ENCODE peak calls at places on chromosomes 5 and 9, in nine cellular contexts. D is HT1080; L is A172; G is cardiac fibroblast; W is GM18507; B is effector memory CD8-positive, alpha-beta T cell; S is COR-L47; V is neural progenitor cell; T is stimulated activated CD8-positive, alpha-beta memory T cell treated with anti-CD3 and anti-CD28 coated beads, Interleukin-15, amount 100 ng/mL, for 1 hour. N is an unnamed sample.

GRCh38 chr5:63961598-63962161 is 565 bp downstream of the HTR1A start:
- DNase-seq in D (no peak), G (no peak), B (no peak), L (no peak), V (peak; percentile 75), W (no peak), S (no peak), T (no peak), N (no peak)

GRCh38 chr5:4868140-4868735 is 271.9 kb upstream of the ADAMTS16 start:
- DNase-seq in D (peak; percentile 41), T (no peak), V (peak; percentile 79), S (no peak), L (peak; percentile 65), W (peak; percentile 33), G (peak; percentile 40), B (no peak), N (no peak)

GRCh38 chr9:36074870-36075532 is 38.3 kb downstream of the RECK start:
- DNase-seq in B (no peak), W (no peak), D (peak; percentile 10), L (no peak), V (no peak), G (peak; percentile 82), T (no peak), S (peak; percentile 59), N (peak; percentile 83)

GRCh38 chr9:16950051-16950450 is 79.6 kb upstream of the BNC2 start:
- DNase-seq in G (no peak), B (no peak), V (no peak), L (no peak), S (no peak), W (no peak), T (no peak), D (no peak), N (no peak)

GRCh38 chr9:88997646-88998045 is 6.4 kb downstream of the S1PR3 start:
- DNase-seq in T (no peak), D (no peak), V (no peak), B (no peak), G (no peak), S (no peak), W (no peak), L (no peak), N (no peak)

GRCh38 chr5:124342027-124342471 is 404.4 kb downstream of the ZNF608 start:
- DNase-seq in T (no peak), S (no peak), W (no peak), V (no peak), G (peak; percentile 19), B (no peak), D (no peak), L (no peak), N (no peak)

GRCh38 chr9:89449261-89449671 is 48.6 kb downstream of the SEMA4D start:
- DNase-seq in D (no peak), G (no peak), B (no peak), V (no peak), W (no peak), S (no peak), L (no peak), T (no peak), N (no peak)

GRCh38 chr9:114674798-114675554 is 7.0 kb downstream of the TEX48 start:
- DNase-seq in W (no peak), B (no peak), V (no peak), S (no peak), D (no peak), L (no peak), T (no peak), G (no peak), N (no peak)

GRCh38 chr5:142547445-142548374 is 138.2 kb downstream of the FGF1 start:
- DNase-seq in G (no peak), L (no peak), B (no peak), S (no peak), V (no peak), W (no peak), T (no peak), D (no peak), N (no peak)

GRCh38 chr5:71960196-71960595 is 147.1 kb upstream of the MAP1B start:
- DNase-seq in L (no peak), D (no peak), V (no peak), T (no peak), W (no peak), B (no peak), G (no peak), S (no peak), N (no peak)

GRCh38 chr9:37324261-37324683 is 98.2 kb upstream of the GRHPR start:
- DNase-seq in D (no peak), V (peak; percentile 13), G (peak; percentile 31), W (no peak), T (no peak), S (no peak), L (no peak), B (no peak), N (no peak)

GRCh38 chr9:124660341-124660801 is 110.7 kb downstream of the NR6A1 start:
- DNase-seq in S (peak; percentile 51), G (peak; percentile 78), W (no peak), B (no peak), D (peak; percentile 86), V (peak; percentile 83), T (no peak), L (peak; percentile 75), N (no peak)

GRCh38 chr5:45277860-45278259 is 418.3 kb downstream of the HCN1 start:
- DNase-seq in L (peak; percentile 55), B (no peak), G (no peak), W (no peak), V (no peak), D (peak; percentile 91), S (no peak), T (no peak), N (no peak)

GRCh38 chr9:71485306-71485705 is 283.0 kb downstream of the CEMIP2 start:
- DNase-seq in W (no peak), T (no peak), V (no peak), L (no peak), G (no peak), B (no peak), S (no peak), D (no peak), N (no peak)

GRCh38 chr9:134372621-134373267 is 46.5 kb downstream of the RXRA start:
- DNase-seq in B (no peak), W (no peak), L (peak; percentile 75), G (no peak), S (no peak), T (no peak), D (peak; percentile 52), V (no peak), N (peak; percentile 82)

GRCh38 chr5:71923755-71924154 is 183.5 kb upstream of the MAP1B start:
- DNase-seq in G (no peak), B (no peak), V (no peak), S (no peak), D (no peak), W (no peak), L (no peak), T (no peak), N (no peak)